ENCODE peak calls at places on chromosomes 16 and 17, in nine cellular contexts. H is heart right ventricle; T is colonic mucosa; Z is thoracic aorta; Y is CD4-positive, alpha-beta T cell; L is psoas muscle; J is A549; V is CD8-positive, alpha-beta T cell; M is effector memory CD4-positive, alpha-beta T cell. Q is an unnamed sample.

GRCh38 chr16:4656695-4657686 is 32.4 kb downstream of the MGRN1 start:
- DNase-seq in T (no peak), Z (no peak), J (no peak), Y (no peak), H (no peak), M (no peak), L (no peak), V (no peak), Q (no peak)

GRCh38 chr17:60562421-60562820 is 36.4 kb upstream of the APPBP2 start:
- DNase-seq in Y (no peak), J (no peak), V (no peak), M (no peak), L (no peak), H (no peak), Z (no peak), T (no peak), Q (no peak)

GRCh38 chr16:48082516-48082915 is 73.3 kb downstream of the ABCC12 start:
- DNase-seq in L (no peak), M (no peak), Z (no peak), H (peak; percentile 26), V (no peak), Y (no peak), J (no peak), T (no peak), Q (no peak)

GRCh38 chr16:64950262-64950661 is 171.6 kb downstream of the CDH11 start:
- DNase-seq in V (no peak), T (no peak), L (no peak), M (no peak), Y (no peak), J (no peak), H (no peak), Z (no peak), Q (no peak)

GRCh38 chr17:81741049-81741593 is 29.0 kb downstream of the SLC25A10 start:
- DNase-seq in T (no peak), M (no peak), Z (no peak), Y (no peak), V (no peak), H (no peak), J (no peak), L (no peak), Q (no peak)

GRCh38 chr17:78979780-78980623 is at the start of gene LGALS3BP:
- DNase-seq in V (peak; percentile 18), J (peak; percentile 85), T (peak; percentile 91), H (peak; percentile 82), Z (no peak), L (peak; percentile 74), Y (peak; percentile 13), M (peak; percentile 17), Q (peak; percentile 77)

GRCh38 chr16:48274476-48274875 is 27.1 kb upstream of the ABCC11 start:
- DNase-seq in J (no peak), Y (no peak), T (no peak), H (no peak), M (no peak), L (no peak), V (no peak), Z (no peak), Q (no peak)

GRCh38 chr17:36602924-36603384 is 1.6 kb downstream of the MRM1 start:
- DNase-seq in J (peak; percentile 78), T (peak; percentile 73), V (peak; percentile 65), Z (no peak), M (peak; percentile 60), Y (peak; percentile 50), L (peak; percentile 49), H (peak; percentile 47), Q (no peak)

GRCh38 chr17:37239690-37240344 is 136.0 kb upstream of the C17orf78 start:
- DNase-seq in M (peak; percentile 1), T (no peak), V (no peak), L (no peak), Z (no peak), J (peak; percentile 38), Y (no peak), H (no peak), Q (no peak)

GRCh38 chr17:71412803-71413202 is 708.0 kb upstream of the SOX9 start:
- DNase-seq in Z (no peak), H (no peak), M (no peak), V (no peak), T (no peak), L (no peak), Y (no peak), J (peak; percentile 79), Q (no peak)

GRCh38 chr16:9489823-9490467 is 398.5 kb downstream of the HAPSTR1 start:
- DNase-seq in J (no peak), V (no peak), T (no peak), M (no peak), Z (no peak), H (peak; percentile 46), Y (no peak), L (no peak), Q (peak; percentile 0)

GRCh38 chr16:54412777-54413455 is 126.3 kb upstream of the IRX3 start:
- DNase-seq in Y (no peak), L (no peak), H (no peak), V (no peak), J (no peak), Z (no peak), M (no peak), T (no peak), Q (no peak)
- H3K27ac ChIP-seq in Y (no peak overlapping the region), L (no peak overlapping the region), H (peak overlapping the region; percentile 47), V (no peak overlapping the region), J (no peak overlapping the region), Z (no peak overlapping the region), M (no peak overlapping the region), T (no peak overlapping the region), Q (no peak overlapping the region)

GRCh38 chr17:7348478-7349242 is 3.3 kb upstream of the KCTD11 start:
- DNase-seq in V (no peak), J (no peak), M (no peak), T (no peak), L (no peak), H (no peak), Z (no peak), Y (no peak), Q (no peak)
- H3K27ac ChIP-seq in V (no peak overlapping the region), J (no peak overlapping the region), M (peak overlapping the region; percentile 13), T (no peak overlapping the region), L (peak overlapping the region; percentile 100), H (peak overlapping the region; percentile 99), Z (no peak overlapping the region), Y (no peak overlapping the region), Q (no peak overlapping the region)

GRCh38 chr16:27723711-27724490 is 174.0 kb downstream of the KATNIP start:
- DNase-seq in V (no peak), H (no peak), Z (no peak), M (no peak), Y (no peak), J (no peak), L (no peak), T (peak; percentile 32), Q (no peak)
- H3K27ac ChIP-seq in V (no peak overlapping the region), H (no peak overlapping the region), Z (no peak overlapping the region), M (no peak overlapping the region), Y (no peak overlapping the region), J (peak overlapping the region; percentile 56), L (no peak overlapping the region), T (no peak overlapping the region), Q (peak overlapping the region; percentile 96)

GRCh38 chr17:61794792-61795191 is 68.5 kb downstream of the BRIP1 start:
- DNase-seq in Y (no peak), L (no peak), M (no peak), J (no peak), V (no peak), Z (no peak), T (no peak), H (no peak), Q (no peak)

GRCh38 chr17:61794242-61794641 is 69.1 kb downstream of the BRIP1 start:
- DNase-seq in L (no peak), Z (no peak), T (no peak), Y (no peak), M (no peak), V (no peak), H (no peak), J (no peak), Q (no peak)

GRCh38 chr17:61786088-61786487 is 77.2 kb downstream of the BRIP1 start:
- DNase-seq in M (no peak), Y (no peak), T (no peak), Z (no peak), H (no peak), L (no peak), J (no peak), V (no peak), Q (no peak)

GRCh38 chr17:61793565-61793964 is 69.8 kb downstream of the BRIP1 start:
- DNase-seq in V (no peak), H (no peak), Y (no peak), L (no peak), J (no peak), Z (no peak), T (no peak), M (no peak), Q (no peak)

GRCh38 chr17:61789872-61790271 is 73.5 kb downstream of the BRIP1 start:
- DNase-seq in Z (no peak), M (no peak), H (no peak), V (no peak), Y (no peak), L (no peak), J (no peak), T (no peak), Q (no peak)
- H3K27ac ChIP-seq in Z (no peak overlapping the region), M (no peak overlapping the region), H (no peak overlapping the region), V (no peak overlapping the region), Y (no peak overlapping the region), L (no peak overlapping the region), J (no peak overlapping the region), T (no peak overlapping the region), Q (no peak overlapping the region)

GRCh38 chr17:56594528-56595418 is 1.3 kb downstream of the NOG start:
- DNase-seq in H (no peak), Z (no peak), V (peak; percentile 21), T (no peak), J (peak; percentile 42), L (peak; percentile 35), Y (peak; percentile 12), M (no peak), Q (no peak)
- H3K27ac ChIP-seq in H (peak overlapping the region; percentile 43), Z (peak overlapping the region; percentile 50), V (peak overlapping the region; percentile 66), T (no peak overlapping the region), J (peak overlapping the region; percentile 87), L (peak overlapping the region; percentile 92), Y (peak overlapping the region; percentile 68), M (peak overlapping the region; percentile 32), Q (peak overlapping the region; percentile 44)

DNA sequence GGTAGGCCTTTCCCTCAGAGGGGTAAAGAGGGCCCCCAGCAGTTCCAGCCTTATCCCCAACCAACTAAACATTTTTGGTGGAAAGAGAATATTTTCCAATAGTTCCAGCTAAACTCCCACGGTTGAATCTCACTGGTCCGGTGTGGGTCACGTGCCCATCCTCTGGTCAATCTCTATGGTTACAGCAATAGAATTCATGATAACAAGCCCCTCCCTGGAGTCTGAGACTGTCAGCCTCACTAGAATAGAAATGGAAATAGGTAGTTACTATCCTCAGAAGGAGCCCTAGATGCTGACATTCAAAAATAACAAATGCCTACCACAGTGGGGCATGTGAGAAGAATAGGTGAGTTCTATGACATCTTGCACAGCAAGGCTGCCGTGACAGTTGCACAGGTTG is 37.5 kb upstream of the LITAF start:
- DNase-seq in J (no peak), Y (no peak), Z (no peak), H (no peak), L (no peak), V (no peak), T (no peak), M (no peak), Q (no peak)
- H3K27ac ChIP-seq in J (peak overlapping the region; percentile 1), Y (no peak overlapping the region), Z (no peak overlapping the region), H (no peak overlapping the region), L (no peak overlapping the region), V (no peak overlapping the region), T (peak overlapping the region; percentile 26), M (no peak overlapping the region), Q (no peak overlapping the region)

GRCh38 chr17:19020016-19020415 is 15.5 kb upstream of the FAM83G start:
- DNase-seq in H (no peak), M (no peak), V (no peak), L (no peak), Y (no peak), Z (no peak), T (no peak), J (no peak), Q (no peak)
- H3K27ac ChIP-seq in H (no peak overlapping the region), M (no peak overlapping the region), V (no peak overlapping the region), L (no peak overlapping the region), Y (no peak overlapping the region), Z (no peak overlapping the region), T (no peak overlapping the region), J (no peak overlapping the region), Q (no peak overlapping the region)

Q was measured in caudate nucleus.